ENCODE peak calls at places on chromosomes 2 and 18, in five cellular contexts. Y is aorta; M is Right ventricle myocardium inferior; C is HCEC 1CT; E is activated T-helper 9 cell treated with anti-CD3 and anti-CD28 coated beads, Interleukin-2, amount 50 U/mL, for 16 hours. X is an unnamed sample.

GRCh38 chr18:63159590-63159989 is 160.0 kb downstream of the BCL2 start:
- DNase-seq in Y (no peak), M (no peak), E (no peak), C (no peak), X (no peak)

GRCh38 chr18:13194239-13194638 is 24.3 kb upstream of the LDLRAD4 start:
- DNase-seq in Y (no peak), C (no peak), E (no peak), M (no peak), X (no peak)

GRCh38 chr18:14086459-14087231 is 45.6 kb downstream of the ZNF519 start:
- DNase-seq in Y (no peak), M (no peak), E (no peak), C (no peak), X (peak; percentile 26)

GRCh38 chr2:143730155-143730949 is 601.1 kb downstream of the ARHGAP15 start:
- DNase-seq in M (no peak), E (no peak), Y (no peak), C (peak; percentile 43), X (no peak)

GRCh38 chr2:29920631-29921559 is 491 bp downstream of the ALK start:
- DNase-seq in C (no peak), M (no peak), E (no peak), Y (peak; percentile 73), X (peak; percentile 25)

GRCh38 chr2:225999692-226000091 is 600.2 kb downstream of the NYAP2 start:
- DNase-seq in E (no peak), Y (no peak), C (no peak), M (no peak), X (no peak)

GRCh38 chr2:58127111-58127510 is 80.5 kb downstream of the VRK2 start:
- DNase-seq in C (no peak), Y (no peak), M (no peak), E (no peak), X (no peak)

GRCh38 chr2:70240599-70240998 is 7.8 kb downstream of the TIA1 start:
- DNase-seq in Y (no peak), M (no peak), E (no peak), C (no peak), X (no peak)

GRCh38 chr2:223083402-223084070 is 31.5 kb downstream of the KCNE4 start:
- DNase-seq in C (no peak), E (no peak), Y (no peak), M (no peak), X (no peak)

GRCh38 chr2:59413751-59414570 is 1139.5 kb downstream of the BCL11A start:
- DNase-seq in Y (no peak), C (no peak), M (no peak), E (no peak), X (no peak)

GRCh38 chr2:239238839-239239606 is 161.8 kb downstream of the HDAC4 start:
- DNase-seq in M (no peak), Y (no peak), E (no peak), C (no peak), X (peak; percentile 24)

GRCh38 chr18:55265916-55266488 is 306.7 kb upstream of the CCDC68 start:
- DNase-seq in M (no peak), Y (no peak), C (no peak), E (no peak), X (no peak)

GRCh38 chr2:215452725-215453124 is 16.9 kb upstream of the FN1 start:
- DNase-seq in M (no peak), Y (no peak), E (no peak), C (no peak), X (no peak)

GRCh38 chr2:215843579-215843978 is 169.8 kb downstream of the MREG start:
- DNase-seq in M (no peak), E (no peak), C (peak; percentile 86), Y (no peak), X (no peak)

GRCh38 chr2:15355386-15355785 is 205.7 kb downstream of the NBAS start:
- DNase-seq in Y (no peak), M (no peak), C (no peak), E (no peak), X (no peak)

GRCh38 chr2:171673928-171674327 is 13.3 kb upstream of the DYNC1I2 start:
- DNase-seq in Y (no peak), C (peak; percentile 4), E (no peak), M (no peak), X (no peak)

GRCh38 chr2:48114256-48114655 is 208.0 kb upstream of the FBXO11 start:
- DNase-seq in M (no peak), C (peak; percentile 70), E (peak; percentile 36), Y (no peak), X (no peak)

X was measured in testis.